ENCODE peak calls at places on chromosomes 11 and 22, in eight cellular contexts. S is coronary artery, I is endothelial cell of umbilical vein, G is tibial nerve, W is ovary, N is cardiac muscle cell, C is mammary epithelial cell, L is brain microvascular endothelial cell. R is an unnamed sample.

GRCh38 chr22:47355388-47355725 is 592.9 kb downstream of the TBC1D22A start:
- DNase-seq in L (no peak), N (no peak), I (no peak), G (no peak), S (no peak), C (no peak), W (no peak), R (no peak)

GRCh38 chr11:73566977-73567755 is 30.7 kb downstream of the FAM168A start:
- DNase-seq in G (no peak), C (no peak), S (no peak), I (peak; percentile 62), N (no peak), L (peak; percentile 31), W (no peak), R (no peak)

GRCh38 chr11:114132944-114133394 is 73.5 kb downstream of the ZBTB16 start:
- DNase-seq in L (no peak), I (no peak), G (no peak), C (no peak), W (no peak), S (no peak), N (no peak), R (no peak)

GRCh38 chr11:98772799-98773198 is 247.9 kb upstream of the CNTN5 start:
- DNase-seq in C (no peak), W (no peak), L (no peak), G (no peak), I (no peak), S (no peak), N (no peak), R (no peak)

GRCh38 chr22:47837703-47838102 is 1075.3 kb downstream of the TBC1D22A start:
- DNase-seq in L (no peak), N (no peak), I (no peak), W (no peak), G (no peak), S (peak; percentile 28), C (peak; percentile 2), R (no peak)

GRCh38 chr11:20226936-20227335 is 66.7 kb upstream of the DBX1 start:
- DNase-seq in W (no peak), G (no peak), I (no peak), C (no peak), N (no peak), S (no peak), L (peak; percentile 2), R (no peak)

GRCh38 chr22:47206819-47207218 is 444.4 kb downstream of the TBC1D22A start:
- DNase-seq in N (no peak), S (no peak), I (no peak), L (no peak), C (no peak), G (no peak), W (no peak), R (no peak)

GRCh38 chr22:50141462-50141861 is 29.1 kb upstream of the PANX2 start:
- DNase-seq in G (no peak), C (no peak), I (no peak), W (no peak), S (peak; percentile 46), N (no peak), L (no peak), R (no peak)

GRCh38 chr11:98207086-98207485 is 813.7 kb upstream of the CNTN5 start:
- DNase-seq in G (no peak), W (no peak), I (no peak), N (no peak), L (no peak), S (no peak), C (no peak), R (no peak)

GRCh38 chr11:114121744-114122504 is 62.4 kb downstream of the ZBTB16 start:
- DNase-seq in N (no peak), C (no peak), S (no peak), W (no peak), I (no peak), G (no peak), L (no peak), R (no peak)

GRCh38 chr11:35145249-35145648 is 6.3 kb downstream of the CD44 start:
- DNase-seq in N (no peak), I (no peak), S (no peak), W (no peak), L (peak; percentile 81), G (no peak), C (no peak), R (no peak)

GRCh38 chr11:12803086-12803826 is 129.0 kb downstream of the TEAD1 start:
- DNase-seq in G (no peak), N (no peak), I (peak; percentile 92), W (no peak), C (peak; percentile 57), S (no peak), L (no peak), R (no peak)

GRCh38 chr11:69943066-69943465 is 123.8 kb upstream of the FGF3 start:
- DNase-seq in S (no peak), W (no peak), I (no peak), N (no peak), G (no peak), L (no peak), C (peak; percentile 26), R (no peak)
- TF ChIP-seq CTCF in S (no peak), W (no peak), I (no peak), N (peak; percentile 3), G (no peak), L (peak; percentile 27), C (no peak), R (no peak)

DNA sequence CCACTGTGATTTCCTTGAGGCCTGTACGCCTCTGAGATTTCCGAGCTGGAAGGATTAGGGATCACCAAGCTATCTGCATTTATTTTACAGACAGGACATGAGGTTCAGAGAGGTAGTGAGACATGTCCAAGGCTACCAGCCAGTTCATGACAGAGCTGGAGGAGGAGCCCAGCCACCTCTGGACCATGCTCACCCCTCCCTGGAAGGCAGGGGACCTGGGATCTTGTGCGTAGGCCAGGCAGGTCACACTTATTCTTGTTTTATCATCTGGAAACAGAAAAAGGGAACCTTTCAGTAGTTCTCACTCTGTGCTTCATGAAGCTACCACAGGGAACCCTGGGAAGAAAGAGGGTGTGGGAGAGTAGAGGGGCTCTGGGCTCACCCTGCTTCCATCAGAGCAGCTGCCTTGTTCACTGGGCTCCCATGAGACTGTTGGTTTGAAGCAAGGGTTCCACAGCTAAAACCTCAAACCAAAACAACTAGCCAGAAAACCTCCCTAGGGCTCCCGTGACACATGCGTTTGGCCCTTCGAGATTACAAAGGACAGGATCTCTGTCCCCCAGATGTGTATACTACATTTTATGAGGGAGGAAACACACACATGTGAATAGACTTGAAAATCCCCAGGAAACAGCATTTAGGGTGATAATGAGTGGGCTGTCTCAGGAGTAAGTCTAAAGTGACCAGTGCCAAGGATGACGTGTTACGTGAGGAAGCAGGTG is 106.4 kb downstream of the DSCAML1 start:
- DNase-seq in S (no peak), W (no peak), N (no peak), L (no peak), I (no peak), G (no peak), C (no peak), R (no peak)
- H3K27ac ChIP-seq in S (no peak overlapping the region), W (no peak overlapping the region), N (no peak overlapping the region), L (no peak overlapping the region), I (no peak overlapping the region), G (no peak overlapping the region), C (no peak overlapping the region), R (no peak overlapping the region)

DNA sequence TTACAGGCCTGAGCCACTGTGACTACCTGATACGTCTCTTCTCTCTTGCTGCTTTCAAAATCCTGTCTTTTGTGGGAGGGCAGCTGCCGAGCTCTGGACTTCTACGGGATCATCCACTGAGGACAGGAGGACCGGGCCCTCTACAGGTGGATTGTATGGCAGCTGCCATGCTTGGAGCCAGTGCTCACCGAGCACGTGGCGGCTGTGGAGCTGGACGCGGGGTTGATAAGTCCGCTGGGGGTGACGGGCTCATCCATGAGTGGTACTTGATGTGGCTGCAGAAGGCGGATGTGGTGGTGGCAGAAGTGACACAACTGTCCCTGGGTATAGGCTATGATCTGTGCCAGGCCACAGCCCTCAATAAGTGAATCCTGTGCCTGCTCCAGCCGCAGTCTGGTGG is 1.8 kb upstream of the CYP2D6 start:
- DNase-seq in L (no peak), N (no peak), C (no peak), I (no peak), G (no peak), S (no peak), W (no peak), R (no peak)
- TF ChIP-seq CTCF in L (no peak), N (no peak), C (no peak), I (no peak), G (no peak), S (no peak), W (no peak), R (no peak)

GRCh38 chr22:42992886-42993479 is 22.0 kb downstream of the PACSIN2 start:
- DNase-seq in N (no peak), S (no peak), I (no peak), C (no peak), L (no peak), G (no peak), W (no peak), R (no peak)
- H3K27ac ChIP-seq in N (no peak overlapping the region), S (peak overlapping the region; percentile 85), I (no peak overlapping the region), C (no peak overlapping the region), L (no peak overlapping the region), G (peak overlapping the region; percentile 66), W (no peak overlapping the region), R (no peak overlapping the region)

GRCh38 chr11:65274734-65275682 is 13.2 kb downstream of the POLA2 start:
- DNase-seq in L (peak; percentile 97), S (peak; percentile 82), G (peak; percentile 94), I (peak; percentile 97), C (peak; percentile 74), N (peak; percentile 80), W (peak; percentile 85), R (peak; percentile 67)
- TF ChIP-seq CTCF in L (peak; percentile 86), S (peak; percentile 68), G (peak; percentile 71), I (peak; percentile 83), C (peak; percentile 63), N (peak; percentile 68), W (peak; percentile 96), R (peak; percentile 77)

DNA sequence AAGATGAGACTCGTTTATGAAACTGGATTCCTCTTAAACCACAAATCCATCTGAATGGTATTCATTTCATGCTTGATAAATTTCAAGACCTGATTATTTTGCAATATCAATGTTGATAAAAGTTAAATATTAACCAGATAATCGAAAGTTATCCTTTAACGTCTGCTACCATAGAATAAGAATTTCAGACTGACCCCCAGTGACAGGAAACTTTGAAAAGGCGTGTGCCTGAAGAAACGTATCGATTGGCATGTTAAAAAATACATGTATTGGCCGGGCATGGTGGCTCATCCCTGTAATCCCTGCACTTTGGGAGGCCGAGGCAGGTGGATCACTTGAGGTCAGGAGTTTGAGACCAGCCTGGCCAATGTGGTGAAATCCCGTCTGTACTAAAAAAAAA is 13.9 kb downstream of the SCGB1A1 start:
- DNase-seq in G (no peak), I (no peak), L (no peak), C (no peak), N (no peak), S (no peak), W (no peak), R (no peak)
- H3K27ac ChIP-seq in G (peak overlapping the region; percentile 96), I (no peak overlapping the region), L (no peak overlapping the region), C (no peak overlapping the region), N (no peak overlapping the region), S (no peak overlapping the region), W (no peak overlapping the region), R (no peak overlapping the region)

DNA sequence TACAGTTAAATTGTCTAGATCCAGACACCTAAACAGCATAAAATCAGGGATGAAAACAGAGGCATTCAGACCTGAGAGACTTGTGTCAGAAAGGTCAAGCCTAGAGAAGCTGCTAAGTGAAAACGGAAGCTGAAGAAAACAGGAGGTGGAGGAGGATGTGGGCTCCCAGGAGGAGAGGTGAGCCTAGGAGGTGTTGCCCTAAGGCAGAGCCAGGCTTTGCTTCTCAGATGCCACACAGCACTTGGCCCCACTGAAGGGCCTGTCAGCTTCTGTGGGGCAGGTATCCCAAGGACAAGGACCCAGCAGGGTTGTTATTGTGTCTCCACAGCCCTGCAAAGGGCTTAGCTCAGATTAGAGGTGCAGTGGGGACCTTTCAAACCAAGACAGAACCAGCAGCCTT is 14.4 kb downstream of the UFD1 start:
- DNase-seq in C (no peak), I (no peak), L (no peak), S (no peak), N (no peak), W (no peak), G (no peak), R (no peak)
- TF ChIP-seq CTCF in C (no peak), I (no peak), L (no peak), S (no peak), N (no peak), W (no peak), G (no peak), R (no peak)